ENCODE peak calls at places on chromosomes 7 and 10, in six cellular contexts. N, F, I, E, L and Y are unnamed samples.

GRCh38 chr7:135962802-135963201 is 14.4 kb downstream of the MTPN start:
- DNase-seq in E (peak; percentile 11), F (no peak), L (no peak), I (no peak), N (no peak), Y (no peak)

GRCh38 chr10:11789294-11789693 is 33.9 kb upstream of the PROSER2 start:
- DNase-seq in N (no peak), E (no peak), F (no peak), I (no peak), L (no peak), Y (no peak)

GRCh38 chr10:99881371-99881770 is 98.9 kb downstream of the ABCC2 start:
- DNase-seq in L (no peak), E (no peak), F (no peak), I (no peak), N (no peak), Y (no peak)

GRCh38 chr10:59803714-59804113 is 50.5 kb upstream of the MRLN start:
- DNase-seq in L (no peak), N (no peak), E (no peak), F (no peak), I (peak; percentile 47), Y (no peak)

GRCh38 chr7:152664636-152665035 is 11.3 kb downstream of the XRCC2 start:
- DNase-seq in L (no peak), I (no peak), F (no peak), N (no peak), E (peak; percentile 37), Y (no peak)

GRCh38 chr7:371779-372545 is 82.0 kb downstream of the FOXL3 start:
- DNase-seq in E (no peak), N (no peak), I (no peak), L (no peak), F (no peak), Y (no peak)

GRCh38 chr10:44697096-44697495 is 214.0 kb upstream of the TMEM72 start:
- DNase-seq in N (no peak), L (no peak), F (no peak), I (no peak), E (peak; percentile 13), Y (no peak)

GRCh38 chr7:121872831-121873764 is at the start of gene PTPRZ1:
- DNase-seq in L (no peak), N (peak; percentile 3), I (no peak), F (peak; percentile 89), E (no peak), Y (no peak)

GRCh38 chr7:136403591-136403990 is 426.4 kb upstream of the MTPN start:
- DNase-seq in N (no peak), E (no peak), I (no peak), F (no peak), L (no peak), Y (no peak)

GRCh38 chr7:45080958-45081669 is 7.7 kb downstream of the NACAD start:
- DNase-seq in I (no peak), L (no peak), F (no peak), E (no peak), N (no peak), Y (no peak)

GRCh38 chr7:47948096-47948790 is at the start of gene PKD1L1:
- DNase-seq in I (no peak), E (no peak), N (no peak), F (no peak), L (no peak), Y (no peak)

GRCh38 chr10:63264852-63265617 is 131.9 kb downstream of the NRBF2 start:
- DNase-seq in N (peak; percentile 14), L (no peak), F (peak; percentile 73), I (peak; percentile 44), E (peak; percentile 44), Y (no peak)

GRCh38 chr10:67072654-67073053 is 146.8 kb downstream of the LRRTM3 start:
- DNase-seq in F (no peak), L (no peak), I (no peak), N (no peak), E (no peak), Y (no peak)

DNA sequence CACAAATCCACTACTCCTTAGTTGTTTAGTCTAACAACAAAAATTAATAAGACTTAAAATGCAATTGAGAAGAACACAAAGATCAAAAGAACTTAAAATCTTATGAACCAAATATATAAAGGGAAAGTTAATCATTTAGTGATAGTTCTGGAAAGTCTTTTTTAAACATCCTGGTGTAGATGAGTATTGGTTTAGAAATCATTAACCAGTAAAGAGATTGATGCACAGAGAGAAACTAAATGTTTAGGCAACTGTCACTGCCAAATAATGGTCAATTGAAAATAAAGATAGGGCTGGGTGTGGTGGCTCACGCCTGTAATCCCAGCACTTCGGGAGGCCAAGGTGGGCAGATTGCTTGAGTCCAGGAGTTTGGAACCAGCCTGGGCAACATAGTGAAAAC is 44.9 kb downstream of the SP8 start:
- DNase-seq in F (no peak), E (no peak), N (no peak), L (no peak), I (no peak), Y (no peak)
- TF ChIP-seq REST in F (no peak), E (no peak), N (no peak), L (no peak), I (no peak), Y (no peak)

GRCh38 chr10:17943033-17943745 is 8.5 kb upstream of the SLC39A12 start:
- DNase-seq in E (no peak), F (no peak), L (no peak), N (no peak), I (no peak), Y (no peak)
- TF ChIP-seq REST in E (no peak), F (no peak), L (no peak), N (no peak), I (no peak), Y (no peak)

GRCh38 chr10:132417957-132418441 is 21.0 kb downstream of the PWWP2B start:
- DNase-seq in F (no peak), N (no peak), E (no peak), I (no peak), L (no peak), Y (no peak)
- TF ChIP-seq REST in F (no peak), N (no peak), E (no peak), I (no peak), L (no peak), Y (no peak)

DNA sequence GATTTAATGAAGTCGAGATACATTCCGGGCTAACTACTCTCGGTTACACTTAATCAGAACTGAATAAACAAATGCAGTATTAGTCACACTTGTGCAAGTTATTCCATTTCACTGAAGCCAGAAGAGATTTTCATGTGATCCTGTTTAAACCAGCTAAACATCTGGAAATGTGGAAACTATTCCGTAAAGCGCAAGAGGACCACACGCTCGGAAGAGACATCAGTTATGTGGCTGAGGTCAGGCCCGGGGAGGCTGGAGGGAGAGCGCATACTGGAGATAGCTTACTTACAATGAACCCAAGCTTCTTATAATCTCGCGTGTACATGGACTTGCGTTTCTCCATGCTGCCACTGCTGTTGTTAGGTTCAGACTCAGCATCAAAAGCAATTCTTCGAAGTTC is 237.6 kb downstream of the ELMO1 start:
- DNase-seq in E (no peak), F (no peak), N (no peak), L (no peak), I (no peak), Y (no peak)
- TF ChIP-seq REST in E (no peak), F (no peak), N (no peak), L (no peak), I (no peak), Y (no peak)

GRCh38 chr7:106057962-106058901 is 53.9 kb downstream of the SYPL1 start:
- DNase-seq in F (no peak), E (peak; percentile 56), N (no peak), L (peak; percentile 88), I (no peak), Y (no peak)
- TF ChIP-seq REST in F (no peak), E (no peak), N (no peak), L (no peak), I (no peak), Y (no peak)